ENCODE peak calls at places on chromosomes 3 and 15, in eight cellular contexts. P is GM12891, H is activated T-helper 1 cell treated with Interleukin-2 at 50 U/mL for 16 hours, L is NCI-H2081, M is EL, O is left cardiac atrium, U is NCI-H510A treated with DMSO at 0.1 percent for 48 hours, I is NCI-H1092. F is an unnamed sample.

GRCh38 chr3:66410371-66410770 is 90.5 kb downstream of the LRIG1 start:
- DNase-seq in P (no peak), H (no peak), L (no peak), M (no peak), O (peak; percentile 7), U (no peak), I (no peak), F (no peak)

GRCh38 chr15:67076147-67076843 is 10.9 kb downstream of the SMAD3 start:
- DNase-seq in P (no peak), H (no peak), L (no peak), M (peak; percentile 91), O (peak; percentile 61), U (no peak), I (no peak), F (no peak)

GRCh38 chr3:105791919-105792786 is 76.7 kb downstream of the CBLB start:
- DNase-seq in P (no peak), H (no peak), L (no peak), M (peak; percentile 96), O (peak; percentile 78), U (no peak), I (no peak), F (no peak)

GRCh38 chr15:35256141-35256540 is 171.0 kb upstream of the NANOGP8 start:
- DNase-seq in P (no peak), H (no peak), L (no peak), M (no peak), O (no peak), U (no peak), I (no peak), F (no peak)

GRCh38 chr3:11140054-11140712 is 14.1 kb upstream of the HRH1 start:
- DNase-seq in P (no peak), H (no peak), L (no peak), M (no peak), O (peak; percentile 65), U (no peak), I (peak; percentile 26), F (peak; percentile 38)

GRCh38 chr3:71124048-71124447 is 459.5 kb downstream of the FOXP1 start:
- DNase-seq in P (no peak), H (no peak), L (no peak), M (no peak), O (no peak), U (no peak), I (no peak), F (no peak)

GRCh38 chr3:52281980-52282801 is 3.7 kb upstream of the WDR82 start:
- DNase-seq in P (no peak), H (peak; percentile 30), L (no peak), M (peak; percentile 29), O (no peak), U (no peak), I (no peak), F (no peak)

GRCh38 chr15:65846120-65846519 is 23.2 kb upstream of the RAB11A start:
- DNase-seq in P (no peak), H (no peak), L (no peak), M (no peak), O (no peak), U (no peak), I (no peak), F (no peak)

GRCh38 chr3:35931867-35932266 is 292.5 kb downstream of the ARPP21 start:
- DNase-seq in P (no peak), H (no peak), L (no peak), M (no peak), O (no peak), U (no peak), I (no peak), F (no peak)

GRCh38 chr15:38651328-38652038 is 86.9 kb upstream of the RASGRP1 start:
- DNase-seq in P (no peak), H (peak; percentile 32), L (no peak), M (no peak), O (no peak), U (no peak), I (no peak), F (no peak)

GRCh38 chr3:182713743-182714517 is 79.4 kb upstream of the ATP11B start:
- DNase-seq in P (no peak), H (no peak), L (peak; percentile 84), M (peak; percentile 65), O (no peak), U (peak; percentile 89), I (no peak), F (peak; percentile 80)

GRCh38 chr15:57559875-57560274 is 31.8 kb upstream of the MYZAP start:
- DNase-seq in P (peak; percentile 30), H (peak; percentile 34), L (peak; percentile 33), M (peak; percentile 54), O (peak; percentile 68), U (peak; percentile 33), I (peak; percentile 10), F (peak; percentile 26)

GRCh38 chr3:66693461-66693912 is 192.7 kb upstream of the LRIG1 start:
- DNase-seq in P (no peak), H (no peak), L (no peak), M (no peak), O (peak; percentile 38), U (no peak), I (no peak), F (no peak)

GRCh38 chr15:31498329-31498728 is 171.7 kb downstream of the KLF13 start:
- DNase-seq in P (no peak), H (no peak), L (no peak), M (no peak), O (no peak), U (no peak), I (no peak), F (no peak)

GRCh38 chr15:101182215-101182614 is 69.6 kb downstream of the CHSY1 start:
- DNase-seq in P (no peak), H (no peak), L (no peak), M (no peak), O (no peak), U (no peak), I (no peak), F (no peak)

GRCh38 chr3:12695916-12696315 is 32.0 kb upstream of the RAF1 start:
- DNase-seq in P (no peak), H (no peak), L (no peak), M (no peak), O (no peak), U (no peak), I (no peak), F (no peak)

GRCh38 chr3:37457392-37458065 is 283.1 kb upstream of the LRRFIP2 start:
- DNase-seq in P (no peak), H (no peak), L (no peak), M (no peak), O (peak; percentile 68), U (no peak), I (no peak), F (no peak)

GRCh38 chr3:196322-197153 is at the start of gene CHL1:
- DNase-seq in P (peak; percentile 23), H (no peak), L (no peak), M (no peak), O (peak; percentile 35), U (no peak), I (no peak), F (peak; percentile 12)

GRCh38 chr15:60218256-60218655 is 179.5 kb downstream of the ANXA2 start:
- DNase-seq in P (no peak), H (no peak), L (no peak), M (no peak), O (no peak), U (no peak), I (no peak), F (no peak)

GRCh38 chr3:128285925-128286275 is 132.6 kb downstream of the EEFSEC start:
- DNase-seq in P (no peak), H (no peak), L (no peak), M (no peak), O (no peak), U (no peak), I (no peak), F (no peak)

GRCh38 chr3:62051506-62051905 is 321.8 kb downstream of the FEZF2 start:
- DNase-seq in P (no peak), H (no peak), L (peak; percentile 61), M (peak; percentile 29), O (no peak), U (peak; percentile 6), I (peak; percentile 19), F (peak; percentile 10)

GRCh38 chr3:119098620-119099222 is 47.2 kb upstream of the TEX55 start:
- DNase-seq in P (no peak), H (no peak), L (peak; percentile 67), M (peak; percentile 37), O (no peak), U (peak; percentile 19), I (peak; percentile 28), F (no peak)

GRCh38 chr3:140164922-140165590 is 230.1 kb downstream of the CLSTN2 start:
- DNase-seq in P (no peak), H (no peak), L (no peak), M (no peak), O (no peak), U (no peak), I (no peak), F (no peak)

GRCh38 chr3:170614214-170614966 is 28.5 kb upstream of the SLC7A14 start:
- DNase-seq in P (no peak), H (no peak), L (no peak), M (peak; percentile 89), O (peak; percentile 34), U (no peak), I (no peak), F (no peak)

GRCh38 chr15:62254137-62254934 is 89.3 kb upstream of the C2CD4B start:
- DNase-seq in P (peak; percentile 33), H (peak; percentile 30), L (peak; percentile 52), M (peak; percentile 54), O (peak; percentile 79), U (no peak), I (peak; percentile 44), F (no peak)

GRCh38 chr3:8201011-8201410 is 300.6 kb upstream of the LMCD1 start:
- DNase-seq in P (no peak), H (no peak), L (peak; percentile 5), M (no peak), O (no peak), U (no peak), I (no peak), F (no peak)

GRCh38 chr15:91407237-91407889 is 307.3 kb downstream of the SV2B start:
- DNase-seq in P (no peak), H (no peak), L (no peak), M (peak; percentile 28), O (peak; percentile 26), U (no peak), I (no peak), F (peak; percentile 55)

GRCh38 chr3:138768126-138768525 is 66.6 kb downstream of the PIK3CB start:
- DNase-seq in P (no peak), H (no peak), L (no peak), M (no peak), O (no peak), U (no peak), I (no peak), F (no peak)

GRCh38 chr3:57557088-57557537 is 1.0 kb downstream of the PDE12 start:
- DNase-seq in P (peak; percentile 23), H (peak; percentile 18), L (no peak), M (peak; percentile 57), O (no peak), U (no peak), I (no peak), F (no peak)

GRCh38 chr3:172159376-172159775 is 120.0 kb downstream of the FNDC3B start:
- DNase-seq in P (no peak), H (no peak), L (no peak), M (no peak), O (no peak), U (no peak), I (no peak), F (no peak)

GRCh38 chr3:183826448-183826847 is 1.1 kb upstream of the MAP6D1 start:
- DNase-seq in P (no peak), H (no peak), L (no peak), M (no peak), O (no peak), U (peak; percentile 35), I (no peak), F (peak; percentile 47)

GRCh38 chr3:41881233-41881821 is 80.6 kb downstream of the ULK4 start:
- DNase-seq in P (no peak), H (no peak), L (no peak), M (peak; percentile 39), O (no peak), U (peak; percentile 43), I (no peak), F (peak; percentile 2)

GRCh38 chr3:10242182-10243065 is 5.8 kb upstream of the TATDN2 start:
- DNase-seq in P (no peak), H (peak; percentile 62), L (no peak), M (peak; percentile 79), O (no peak), U (no peak), I (no peak), F (no peak)

GRCh38 chr3:51390600-51391074 is 448 bp upstream of the RBM15B start:
- DNase-seq in P (no peak), H (no peak), L (no peak), M (no peak), O (no peak), U (no peak), I (no peak), F (no peak)

F was measured in NCI-H774.